ENCODE peak calls at places on chromosomes 13 and 19, in ten cellular contexts. I is body of pancreas, Y is erythroblast, Z is esophagus muscularis mucosa, J is heart left ventricle, T is esophagus squamous epithelium, X is uterus, K is stomach, Q is IMR-90, U is K562. A is an unnamed sample.
A peak's percentile ranks its signal among the peaks of the same experiment; 100 is the strongest.

GRCh38 chr19:38543807-38544568 is 73.8 kb downstream of the MAP4K1 start:
- DNase-seq in I (peak; percentile 50), Y (peak; percentile 93), Z (no peak), J (peak; percentile 46), T (no peak), X (peak; percentile 45), K (peak; percentile 39), Q (peak; percentile 86), U (peak; percentile 99), A (peak; percentile 90)

GRCh38 chr19:45245826-45246225 is 619 bp upstream of the EXOC3L2 start:
- DNase-seq in I (no peak), Y (no peak), Z (no peak), J (no peak), T (no peak), X (no peak), K (no peak), Q (no peak), U (no peak), A (no peak)

GRCh38 chr19:3369337-3370213 is 3.2 kb downstream of the NFIC start:
- DNase-seq in I (no peak), Y (no peak), Z (no peak), J (peak; percentile 66), T (no peak), X (peak; percentile 77), K (peak; percentile 72), Q (peak; percentile 63), U (no peak), A (peak; percentile 68)

GRCh38 chr19:12933287-12934072 is at the start of gene FARSA:
- DNase-seq in I (peak; percentile 94), Y (peak; percentile 95), Z (peak; percentile 97), J (peak; percentile 94), T (peak; percentile 58), X (peak; percentile 91), K (peak; percentile 93), Q (peak; percentile 87), U (peak; percentile 82), A (peak; percentile 84)

GRCh38 chr13:113796948-113797676 is 38.1 kb downstream of the TMEM255B start:
- DNase-seq in I (peak; percentile 7), Y (no peak), Z (no peak), J (no peak), T (no peak), X (no peak), K (no peak), Q (no peak), U (no peak), A (no peak)

GRCh38 chr19:6015841-6016545 is 38.1 kb upstream of the RANBP3 start:
- DNase-seq in I (no peak), Y (no peak), Z (no peak), J (no peak), T (no peak), X (no peak), K (no peak), Q (no peak), U (no peak), A (no peak)

GRCh38 chr19:16588089-16588823 is 16.0 kb upstream of the SLC35E1 start:
- DNase-seq in I (peak; percentile 40), Y (peak; percentile 71), Z (no peak), J (no peak), T (no peak), X (no peak), K (no peak), Q (peak; percentile 19), U (peak; percentile 54), A (no peak)

GRCh38 chr19:55269299-55269698 is 10.5 kb upstream of the PPP6R1 start:
- DNase-seq in I (no peak), Y (no peak), Z (no peak), J (no peak), T (no peak), X (no peak), K (no peak), Q (no peak), U (no peak), A (no peak)

GRCh38 chr13:46556380-46556779 is 3.4 kb downstream of the LRCH1 start:
- DNase-seq in I (no peak), Y (peak; percentile 7), Z (no peak), J (no peak), T (no peak), X (no peak), K (no peak), Q (no peak), U (no peak), A (no peak)

GRCh38 chr13:46554971-46555370 is 2.0 kb downstream of the LRCH1 start:
- DNase-seq in I (no peak), Y (peak; percentile 18), Z (no peak), J (no peak), T (no peak), X (no peak), K (no peak), Q (peak; percentile 68), U (no peak), A (no peak)

GRCh38 chr13:46553521-46553885 is 533 bp downstream of the LRCH1 start:
- DNase-seq in I (no peak), Y (peak; percentile 64), Z (no peak), J (peak; percentile 46), T (no peak), X (peak; percentile 40), K (no peak), Q (no peak), U (peak; percentile 45), A (no peak)

GRCh38 chr13:46553886-46554855 is 1.2 kb downstream of the LRCH1 start:
- DNase-seq in I (peak; percentile 63), Y (peak; percentile 78), Z (no peak), J (peak; percentile 78), T (peak; percentile 14), X (peak; percentile 67), K (peak; percentile 71), Q (peak; percentile 95), U (peak; percentile 50), A (peak; percentile 41)

DNA sequence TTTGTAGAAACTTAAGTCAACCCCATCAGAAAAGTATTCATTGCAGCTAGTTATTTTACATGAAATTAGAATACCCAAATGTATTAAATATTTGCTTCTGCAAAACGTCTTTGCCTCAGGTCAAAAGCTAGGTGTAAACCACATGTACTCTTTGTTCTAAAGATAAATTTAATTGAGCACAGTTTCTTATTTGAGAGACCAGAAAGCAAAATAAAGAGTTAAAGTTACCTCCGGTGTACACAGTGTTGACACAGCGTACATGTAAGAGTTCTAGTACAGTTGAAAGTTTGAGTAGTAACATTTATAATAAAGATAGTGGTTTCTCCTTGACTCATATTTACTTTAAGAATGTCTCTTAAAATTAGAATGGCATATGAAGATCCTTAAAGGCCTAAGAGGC is 2.8 kb downstream of the LRCH1 start:
- DNase-seq in I (no peak), Y (no peak), Z (no peak), J (no peak), T (no peak), X (no peak), K (no peak), Q (no peak), U (no peak), A (no peak)
- TF ChIP-seq POLR2A in I (no peak), Y (no peak), Z (no peak), J (no peak), T (no peak), X (no peak), K (no peak), Q (no peak), U (no peak), A (no peak)

GRCh38 chr19:2173388-2173787 is 9.7 kb downstream of the DOT1L start:
- DNase-seq in I (no peak), Y (no peak), Z (no peak), J (no peak), T (no peak), X (no peak), K (no peak), Q (no peak), U (no peak), A (no peak)

GRCh38 chr19:2173841-2174577 is 10.3 kb downstream of the DOT1L start:
- DNase-seq in I (no peak), Y (no peak), Z (no peak), J (no peak), T (no peak), X (no peak), K (no peak), Q (no peak), U (no peak), A (no peak)

GRCh38 chr19:2170987-2171348 is 7.2 kb downstream of the DOT1L start:
- DNase-seq in I (no peak), Y (no peak), Z (no peak), J (no peak), T (no peak), X (no peak), K (no peak), Q (no peak), U (no peak), A (no peak)

GRCh38 chr19:2170219-2170618 is 6.5 kb downstream of the DOT1L start:
- DNase-seq in I (no peak), Y (no peak), Z (no peak), J (no peak), T (no peak), X (no peak), K (no peak), Q (no peak), U (no peak), A (no peak)

DNA sequence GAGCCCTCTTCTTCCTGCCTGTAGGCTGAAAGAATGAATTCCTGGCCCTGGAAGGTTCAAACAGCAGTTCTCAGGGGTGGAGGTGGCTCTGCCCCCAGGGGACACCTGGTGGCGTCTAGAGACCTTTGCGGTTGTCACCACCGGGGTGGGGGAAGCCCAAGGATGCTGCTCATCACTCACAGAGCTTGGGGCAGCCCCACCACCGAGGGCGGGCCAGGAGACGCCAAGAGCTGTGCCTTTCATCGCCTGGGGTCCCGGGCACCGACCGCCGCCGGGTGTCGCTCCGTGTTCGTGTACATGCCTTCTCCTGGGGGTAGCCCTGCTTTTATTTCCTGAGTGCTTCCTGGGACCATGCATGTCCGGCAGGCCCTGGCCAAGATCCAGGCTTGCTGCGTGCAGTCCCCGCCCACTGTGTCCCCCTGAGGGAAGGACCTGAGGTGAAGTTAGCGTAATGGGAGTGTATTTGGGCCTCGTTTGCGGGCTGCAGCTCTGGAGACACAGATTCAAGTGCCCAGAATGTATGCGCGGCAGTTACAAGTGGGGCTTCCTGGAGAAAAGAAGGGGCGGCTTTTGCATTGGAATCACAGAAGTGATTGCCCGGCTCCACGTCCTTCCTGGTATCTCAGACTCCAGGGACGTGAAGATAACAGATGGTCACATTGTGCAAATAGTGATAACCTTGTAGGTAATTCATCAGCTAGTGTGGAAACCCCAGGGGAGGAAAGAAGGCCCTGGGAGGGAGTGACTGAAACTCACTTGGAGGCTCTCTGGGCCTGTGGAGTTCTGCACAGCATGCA is 7.8 kb downstream of the DOT1L start:
- DNase-seq in I (peak; percentile 55), Y (peak; percentile 59), Z (no peak), J (no peak), T (no peak), X (no peak), K (peak; percentile 39), Q (peak; percentile 36), U (peak; percentile 51), A (no peak)
- TF ChIP-seq POLR2A in I (no peak), Y (no peak), Z (no peak), J (no peak), T (no peak), X (no peak), K (no peak), Q (no peak), U (no peak), A (no peak)

DNA sequence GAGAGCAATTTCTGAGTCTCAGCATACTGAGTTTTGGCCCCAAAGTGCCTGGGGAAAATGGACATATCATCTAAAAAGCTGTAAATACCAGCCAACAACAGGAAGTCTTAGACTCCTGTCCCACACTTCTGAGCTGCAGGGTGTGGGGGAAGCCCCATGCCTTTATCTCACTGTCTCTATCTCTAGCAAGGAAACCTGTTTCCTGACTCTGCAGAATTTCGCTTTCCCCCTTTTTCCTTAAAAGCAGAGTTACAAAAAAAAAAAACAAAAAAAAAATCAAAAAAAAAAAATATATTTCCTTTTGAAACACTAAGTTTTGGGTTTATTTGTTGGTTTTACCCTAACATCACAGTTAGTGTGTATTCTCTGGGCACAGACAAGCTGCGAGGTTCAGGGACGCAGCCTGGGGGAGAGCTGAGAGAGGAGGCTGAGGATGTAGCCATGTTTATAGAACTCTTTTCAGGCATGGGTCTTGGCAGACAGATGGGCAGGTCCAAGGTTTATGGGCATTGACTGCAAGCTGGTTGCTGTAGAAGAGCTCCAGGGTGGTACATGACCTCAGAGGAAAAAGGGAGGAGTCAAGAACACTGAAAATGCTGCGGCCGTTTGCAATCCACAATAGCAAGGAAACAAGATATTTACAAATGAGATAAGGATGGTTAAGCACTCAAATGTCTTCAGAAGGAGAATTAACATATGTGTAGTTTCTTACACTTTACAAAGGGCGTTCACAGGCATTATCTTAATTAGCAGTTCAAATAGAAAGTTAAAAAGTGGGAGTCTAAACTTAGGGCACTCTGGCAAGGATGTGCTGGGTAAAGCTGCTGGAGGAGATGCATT is 4.9 kb downstream of the MBNL2 start:
- DNase-seq in I (no peak), Y (peak; percentile 82), Z (no peak), J (no peak), T (no peak), X (no peak), K (peak; percentile 34), Q (no peak), U (peak; percentile 12), A (no peak)
- TF ChIP-seq POLR2A in I (peak; percentile 28), Y (peak; percentile 75), Z (no peak), J (no peak), T (no peak), X (no peak), K (no peak), Q (no peak), U (no peak), A (no peak)

GRCh38 chr19:54186934-54187381 is 2.4 kb downstream of the MBOAT7 start:
- DNase-seq in I (peak; percentile 71), Y (no peak), Z (no peak), J (no peak), T (no peak), X (no peak), K (peak; percentile 59), Q (no peak), U (peak; percentile 47), A (no peak)
- TF ChIP-seq POLR2A in I (peak; percentile 62), Y (no peak), Z (no peak), J (no peak), T (no peak), X (no peak), K (no peak), Q (no peak), U (no peak), A (no peak)

A was measured in H54.